ENCODE peak calls at places on chromosomes 5 and 9, in four cellular contexts. B is brain microvascular endothelial cell; P is activated CD4-positive, alpha-beta memory T cell treated with anti-CD3 and anti-CD28 coated beads for 36 hours; S is lower lobe of right lung. G is an unnamed sample.

GRCh38 chr5:74605759-74606158 is 34.8 kb downstream of the ENC1 start:
- DNase-seq in S (no peak), P (no peak), B (no peak), G (no peak)

GRCh38 chr9:132037470-132037869 is 42.2 kb downstream of the MED27 start:
- DNase-seq in S (no peak), B (no peak), P (no peak), G (no peak)

GRCh38 chr5:94429566-94429965 is 188.8 kb downstream of the KIAA0825 start:
- DNase-seq in P (no peak), B (no peak), S (no peak), G (no peak)

GRCh38 chr9:136545966-136546696 is at the start of gene NOTCH1:
- DNase-seq in P (peak), B (peak), S (peak), G (peak)

GRCh38 chr9:79489241-79490000 is 82.3 kb upstream of the TLE4 start:
- DNase-seq in P (no peak), B (peak), S (no peak), G (no peak)

GRCh38 chr5:69039829-69040228 is 54.0 kb upstream of the SLC30A5 start:
- DNase-seq in B (no peak), P (no peak), S (no peak), G (no peak)

GRCh38 chr5:17302590-17302989 is 85.2 kb downstream of the BASP1 start:
- DNase-seq in S (no peak), B (peak), P (no peak), G (no peak)

GRCh38 chr5:1325191-1325741 is 19.6 kb downstream of the CLPTM1L start:
- DNase-seq in S (no peak), P (no peak), B (no peak), G (no peak)

GRCh38 chr5:145536133-145536532 is 299.0 kb downstream of the PRELID2 start:
- DNase-seq in S (no peak), B (no peak), P (no peak), G (no peak)

GRCh38 chr5:98880151-98880550 is 48.7 kb downstream of the CHD1 start:
- DNase-seq in S (no peak), B (peak), P (peak), G (no peak)

GRCh38 chr9:81028504-81028903 is 660.8 kb downstream of the TLE1 start:
- DNase-seq in B (peak), P (no peak), S (no peak), G (no peak)

GRCh38 chr5:3604501-3604900 is 8.9 kb downstream of the IRX1 start:
- DNase-seq in B (no peak), P (no peak), S (no peak), G (no peak)

GRCh38 chr9:4716163-4716562 is 24.8 kb downstream of the AK3 start:
- DNase-seq in P (no peak), S (no peak), B (no peak), G (no peak)

GRCh38 chr5:142512680-142513042 is 173.2 kb downstream of the FGF1 start:
- DNase-seq in B (peak), P (no peak), S (no peak), G (no peak)

GRCh38 chr5:378301-378891 is 56.9 kb downstream of the AHRR start:
- DNase-seq in S (no peak), B (peak), P (peak), G (no peak)

GRCh38 chr9:137371966-137372651 is 50.9 kb downstream of the EXD3 start:
- DNase-seq in P (no peak), S (no peak), B (no peak), G (no peak)

GRCh38 chr5:35041251-35041650 is 6.5 kb downstream of the AGXT2 start:
- DNase-seq in S (no peak), P (no peak), B (no peak), G (no peak)

GRCh38 chr5:142358648-142359047 is 33.8 kb upstream of the SPRY4 start:
- DNase-seq in B (no peak), P (no peak), S (no peak), G (no peak)

GRCh38 chr5:154977409-154977808 is 36.1 kb upstream of the KIF4B start:
- DNase-seq in P (no peak), S (no peak), B (no peak), G (no peak)

GRCh38 chr5:84088996-84089395 is 295.7 kb downstream of the EDIL3 start:
- DNase-seq in S (no peak), B (peak), P (no peak), G (no peak)

GRCh38 chr5:174231961-174232487 is 186.5 kb downstream of the NSG2 start:
- DNase-seq in S (no peak), B (no peak), P (no peak), G (no peak)

GRCh38 chr9:135189497-135189896 is 102.0 kb downstream of the OLFM1 start:
- DNase-seq in P (no peak), S (no peak), B (no peak), G (no peak)

GRCh38 chr9:87862536-87863268 is 20.0 kb upstream of the SPATA31E1 start:
- DNase-seq in B (peak), P (no peak), S (no peak), G (no peak)

GRCh38 chr9:37903581-37903830 is 421 bp downstream of the SLC25A51 start:
- DNase-seq in B (peak), P (peak), S (no peak), G (no peak)

GRCh38 chr5:112436139-112436538 is 17.1 kb upstream of the EPB41L4A start:
- DNase-seq in P (no peak), B (no peak), S (no peak), G (no peak)

GRCh38 chr5:14528115-14528514 is 53.5 kb upstream of the OTULINL start:
- DNase-seq in P (no peak), B (no peak), S (no peak), G (no peak)

GRCh38 chr5:102867999-102868662 is 113.0 kb downstream of the PAM start:
- DNase-seq in P (no peak), S (no peak), B (peak), G (no peak)

GRCh38 chr9:75992480-75993206 is 102.2 kb downstream of the PCSK5 start:
- DNase-seq in S (no peak), P (no peak), B (no peak), G (no peak)

GRCh38 chr9:3875371-3876132 is 349.8 kb upstream of the RFX3 start:
- DNase-seq in S (no peak), B (peak), P (no peak), G (no peak)

GRCh38 chr9:99485461-99485860 is 263.4 kb downstream of the SEC61B start:
- DNase-seq in S (no peak), P (no peak), B (peak), G (no peak)

GRCh38 chr5:134437340-134438267 is 25.9 kb upstream of the CDKN2AIPNL start:
- DNase-seq in P (no peak), B (no peak), S (no peak), G (no peak)

GRCh38 chr9:90189306-90189705 is 453.3 kb downstream of the DIRAS2 start:
- DNase-seq in S (no peak), P (no peak), B (no peak), G (no peak)

GRCh38 chr5:140056880-140057279 is 13.8 kb upstream of the NRG2 start:
- DNase-seq in S (no peak), B (no peak), P (no peak), G (no peak)